ENCODE peak calls at places on chromosomes 16 and 17, in four cellular contexts. E is upper lobe of right lung, S is astrocyte of the spinal cord, K is NCI-H1105 treated with DMSO at 0.1 percent for 48 hours. W is an unnamed sample.

GRCh38 chr17:7557147-7557764 is 1.3 kb upstream of the TNFSF13 start:
- DNase-seq in E (peak), S (no peak), K (no peak), W (no peak)

GRCh38 chr16:1429026-1429425 is 1.9 kb upstream of the PERCC1 start:
- DNase-seq in E (no peak), S (no peak), K (no peak), W (no peak)

GRCh38 chr16:353404-354285 is 1.1 kb upstream of the AXIN1 start:
- DNase-seq in E (peak), S (no peak), K (no peak), W (no peak)

GRCh38 chr17:55576237-55576998 is 65.2 kb upstream of the SMIM36 start:
- DNase-seq in E (no peak), S (peak), K (no peak), W (peak)

GRCh38 chr17:4788807-4789700 is at the start of gene GLTPD2:
- DNase-seq in E (no peak), S (no peak), K (peak), W (no peak)

GRCh38 chr17:75756451-75757085 is 8.4 kb downstream of the GALK1 start:
- DNase-seq in E (no peak), S (no peak), K (no peak), W (no peak)

GRCh38 chr16:78988361-78988992 is 612.1 kb downstream of the MAF start:
- DNase-seq in E (no peak), S (no peak), K (no peak), W (no peak)

GRCh38 chr17:66989076-66989475 is 24.6 kb downstream of the CACNG4 start:
- DNase-seq in E (no peak), S (no peak), K (no peak), W (no peak)

GRCh38 chr16:24635900-24636610 is 93.4 kb upstream of the TNRC6A start:
- DNase-seq in E (peak), S (peak), K (peak), W (peak)

GRCh38 chr17:72518810-72519597 is 398.2 kb downstream of the SOX9 start:
- DNase-seq in E (peak), S (no peak), K (peak), W (no peak)

W was measured in astrocyte of the cerebellum.